ENCODE peak calls at places on chromosomes 12 and 14, in seven cellular contexts. V is Caki2, W is T follicular helper cell, N is amniotic stem cell, B is ELR, Z is GM20000, I is activated B cell treated with CpG ODN at 0.5 μM for 24 hours. X is an unnamed sample.
A peak's percentile ranks its signal among the peaks of the same experiment; 100 is the strongest.

GRCh38 chr12:460301-461230 is 827 bp downstream of the B4GALNT3 start:
- DNase-seq in Z (peak; percentile 79), B (no peak), N (no peak), V (no peak), I (peak; percentile 25), W (peak; percentile 14), X (no peak)

GRCh38 chr14:89933002-89933401 is 21.5 kb downstream of the EFCAB11 start:
- DNase-seq in I (no peak), B (no peak), W (no peak), V (no peak), Z (no peak), N (no peak), X (no peak)

GRCh38 chr12:103282124-103282523 is 213.6 kb downstream of the C12orf42 start:
- DNase-seq in B (no peak), Z (no peak), W (no peak), V (no peak), N (no peak), I (no peak), X (no peak)

GRCh38 chr12:122458105-122459035 is 35.9 kb upstream of the CLIP1 start:
- DNase-seq in N (no peak), I (no peak), W (no peak), B (no peak), V (peak; percentile 46), Z (no peak), X (no peak)

GRCh38 chr12:53465679-53466078 is 13.8 kb downstream of the PCBP2 start:
- DNase-seq in W (no peak), B (no peak), I (no peak), N (no peak), V (no peak), Z (no peak), X (peak; percentile 56)

GRCh38 chr14:30906752-30907658 is 32.6 kb downstream of the COCH start:
- DNase-seq in V (peak; percentile 3), W (no peak), Z (no peak), B (peak; percentile 42), N (no peak), I (no peak), X (no peak)

GRCh38 chr14:54737132-54737711 is 165.4 kb downstream of the GCH1 start:
- DNase-seq in V (peak; percentile 65), I (no peak), Z (no peak), B (peak; percentile 80), W (no peak), N (no peak), X (no peak)

GRCh38 chr12:50839032-50839431 is 3.7 kb upstream of the TMPRSS12 start:
- DNase-seq in B (no peak), V (no peak), W (no peak), I (no peak), N (no peak), Z (no peak), X (no peak)

GRCh38 chr12:88801227-88802225 is 221.3 kb upstream of the KITLG start:
- DNase-seq in Z (no peak), B (no peak), V (no peak), N (no peak), W (no peak), I (no peak), X (no peak)

GRCh38 chr12:6195665-6196535 is 4.3 kb upstream of the CD9 start:
- DNase-seq in N (peak; percentile 86), B (peak; percentile 96), V (peak; percentile 90), W (peak; percentile 48), I (peak; percentile 66), Z (peak; percentile 95), X (peak; percentile 70)

GRCh38 chr14:88422919-88423318 is 37.5 kb downstream of the SPATA7 start:
- DNase-seq in N (peak; percentile 25), B (peak; percentile 94), I (no peak), W (no peak), Z (no peak), V (no peak), X (no peak)

GRCh38 chr14:56005580-56006053 is 112.6 kb upstream of the PELI2 start:
- DNase-seq in V (no peak), N (no peak), W (no peak), I (no peak), Z (no peak), B (no peak), X (no peak)

GRCh38 chr14:23789696-23790095 is 153.5 kb downstream of the DHRS2 start:
- DNase-seq in N (no peak), B (no peak), W (no peak), I (no peak), Z (no peak), V (no peak), X (no peak)

GRCh38 chr14:103705158-103705523 is 10.1 kb downstream of the XRCC3 start:
- DNase-seq in Z (no peak), B (no peak), V (no peak), I (no peak), W (no peak), N (no peak), X (no peak)

GRCh38 chr14:73245401-73246325 is 8.4 kb downstream of the PAPLN start:
- DNase-seq in Z (peak; percentile 82), N (no peak), W (peak; percentile 9), B (peak; percentile 68), V (no peak), I (peak; percentile 65), X (no peak)

GRCh38 chr12:98355933-98356332 is 159.5 kb upstream of the TMPO start:
- DNase-seq in I (no peak), N (no peak), W (no peak), V (no peak), B (no peak), Z (no peak), X (no peak)

GRCh38 chr12:4355843-4356327 is 23.6 kb downstream of the FGF23 start:
- DNase-seq in Z (peak; percentile 36), V (no peak), I (no peak), W (peak; percentile 25), N (no peak), B (peak; percentile 44), X (peak; percentile 49)

GRCh38 chr12:113713156-113713555 is 241.5 kb upstream of the LHX5 start:
- DNase-seq in I (no peak), N (no peak), B (no peak), Z (no peak), V (no peak), W (no peak), X (no peak)

GRCh38 chr12:2858334-2858733 is 1.5 kb upstream of the TEX52 start:
- DNase-seq in I (no peak), N (no peak), W (no peak), V (no peak), Z (no peak), B (no peak), X (no peak)

GRCh38 chr12:58161773-58162172 is 220.4 kb downstream of the ATP23 start:
- DNase-seq in N (no peak), B (no peak), V (no peak), W (no peak), I (no peak), Z (no peak), X (no peak)